ENCODE peak calls at places on chromosomes 7 and 10, in six cellular contexts. E is neural progenitor cell, R is MM.1S, G is mesenchymal stem cell, J is fibroblast of lung, B is HCT116. H is an unnamed sample.

GRCh38 chr7:135692055-135692454 is 29.7 kb downstream of the STMP1 start:
- DNase-seq in E (no peak), R (no peak), G (no peak), J (no peak), B (no peak), H (peak; percentile 57)

GRCh38 chr7:149293338-149293737 is 31.3 kb downstream of the ZNF783 start:
- DNase-seq in E (no peak), R (no peak), G (no peak), J (no peak), B (no peak), H (no peak)

GRCh38 chr7:151452680-151453325 is 12.9 kb upstream of the CRYGN start:
- DNase-seq in E (no peak), R (no peak), G (no peak), J (no peak), B (no peak), H (no peak)

GRCh38 chr7:9761224-9761623 is 1212.4 kb upstream of the PHF14 start:
- DNase-seq in E (no peak), R (no peak), G (no peak), J (no peak), B (no peak), H (no peak)

GRCh38 chr10:49596836-49597235 is 13.3 kb upstream of the SLC18A3 start:
- DNase-seq in E (no peak), R (no peak), G (no peak), J (no peak), B (no peak), H (no peak)

GRCh38 chr10:71213127-71213616 is 802 bp downstream of the UNC5B start:
- DNase-seq in E (peak; percentile 78), R (peak; percentile 71), G (peak; percentile 82), J (peak; percentile 79), B (peak; percentile 36), H (peak; percentile 88)

GRCh38 chr7:3861371-3861770 is 560.3 kb downstream of the SDK1 start:
- DNase-seq in E (no peak), R (no peak), G (peak; percentile 22), J (no peak), B (no peak), H (no peak)

GRCh38 chr7:117269417-117269816 is 53.4 kb downstream of the WNT2 start:
- DNase-seq in E (no peak), R (no peak), G (peak; percentile 95), J (peak; percentile 88), B (peak; percentile 19), H (peak; percentile 97)

GRCh38 chr10:119342017-119342734 is 134.8 kb downstream of the GRK5 start:
- DNase-seq in E (no peak), R (no peak), G (no peak), J (peak; percentile 66), B (no peak), H (peak; percentile 52)

DNA sequence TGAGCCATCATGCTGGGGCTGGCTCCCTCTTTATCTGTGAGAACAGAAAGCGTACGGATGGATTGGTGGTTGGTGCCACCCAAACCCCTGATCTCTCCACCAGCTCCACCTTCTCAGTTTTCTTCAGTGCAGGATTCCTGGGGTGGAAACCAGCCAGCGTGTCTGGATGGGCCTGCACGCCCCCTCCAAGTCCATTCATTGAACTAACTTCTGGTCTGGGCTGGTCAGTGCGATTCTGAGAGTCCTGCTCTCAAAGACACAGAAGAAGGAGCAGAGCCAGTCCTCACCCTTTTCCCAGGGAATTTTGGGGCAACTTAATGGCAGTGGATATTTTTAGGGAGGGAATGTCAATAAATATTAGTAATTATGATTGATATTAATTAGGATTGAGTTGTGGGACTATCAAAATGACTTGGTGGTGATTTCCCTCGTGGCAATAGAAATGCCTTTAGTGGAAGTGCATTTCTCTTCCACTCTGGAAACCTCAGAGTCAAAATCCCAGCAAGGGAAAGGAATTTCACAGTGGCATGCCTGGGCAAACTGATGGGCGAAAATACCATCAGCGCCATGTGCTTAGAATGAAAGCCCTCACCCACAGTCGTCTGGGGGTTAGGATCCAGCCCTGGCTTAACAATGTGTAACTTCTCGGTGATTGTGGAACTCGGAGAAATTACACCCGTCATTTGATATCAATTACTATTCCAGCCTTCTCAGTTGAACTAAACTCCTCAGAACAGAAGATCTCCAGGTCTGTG is 69.3 kb upstream of the EEPD1 start:
- DNase-seq in E (no peak), R (no peak), G (no peak), J (no peak), B (no peak), H (no peak)
- H2AFZ ChIP-seq in E (peak overlapping the region; percentile 89), R (no peak overlapping the region), G (no peak overlapping the region), J (no peak overlapping the region), B (peak overlapping the region; percentile 74), H (no peak overlapping the region)

DNA sequence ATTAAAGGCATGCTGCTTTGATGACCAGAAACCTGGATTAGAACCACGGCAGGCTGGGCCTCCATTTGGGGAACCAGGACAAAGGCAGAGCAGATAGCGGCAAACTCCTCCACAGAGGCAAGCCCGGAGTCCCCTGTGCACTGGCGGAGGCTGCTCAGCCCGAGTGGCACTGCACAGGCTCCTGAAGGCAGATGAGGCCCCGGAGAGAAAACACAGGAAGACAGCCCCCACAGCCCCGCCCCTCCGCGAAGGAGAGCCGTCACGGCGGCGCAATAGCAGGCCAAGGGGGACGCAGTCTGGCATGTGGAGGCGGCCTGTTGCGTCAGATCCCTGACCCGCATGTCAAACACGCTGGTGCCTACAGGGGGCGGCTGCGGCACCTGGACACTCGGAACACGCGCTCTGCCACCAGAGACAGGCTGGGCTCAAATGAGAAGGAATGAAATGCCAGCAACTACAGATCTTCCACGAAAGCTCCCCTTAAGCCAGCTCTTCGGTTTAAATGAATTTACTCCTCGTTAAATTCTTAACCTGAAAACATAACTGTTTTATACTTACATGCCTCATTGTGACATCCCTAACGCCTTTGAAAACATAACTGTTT is 128.5 kb downstream of the MAD1L1 start:
- DNase-seq in E (peak; percentile 89), R (no peak), G (peak; percentile 90), J (peak; percentile 93), B (peak; percentile 67), H (peak; percentile 96)
- H2AFZ ChIP-seq in E (no peak overlapping the region), R (no peak overlapping the region), G (no peak overlapping the region), J (no peak overlapping the region), B (no peak overlapping the region), H (peak overlapping the region; percentile 76)

GRCh38 chr7:34612671-34613070 is 45.3 kb upstream of the NPSR1 start:
- DNase-seq in E (peak; percentile 4), R (no peak), G (no peak), J (no peak), B (no peak), H (peak; percentile 10)
- H2AFZ ChIP-seq in E (no peak overlapping the region), R (no peak overlapping the region), G (no peak overlapping the region), J (no peak overlapping the region), B (no peak overlapping the region), H (no peak overlapping the region)

DNA sequence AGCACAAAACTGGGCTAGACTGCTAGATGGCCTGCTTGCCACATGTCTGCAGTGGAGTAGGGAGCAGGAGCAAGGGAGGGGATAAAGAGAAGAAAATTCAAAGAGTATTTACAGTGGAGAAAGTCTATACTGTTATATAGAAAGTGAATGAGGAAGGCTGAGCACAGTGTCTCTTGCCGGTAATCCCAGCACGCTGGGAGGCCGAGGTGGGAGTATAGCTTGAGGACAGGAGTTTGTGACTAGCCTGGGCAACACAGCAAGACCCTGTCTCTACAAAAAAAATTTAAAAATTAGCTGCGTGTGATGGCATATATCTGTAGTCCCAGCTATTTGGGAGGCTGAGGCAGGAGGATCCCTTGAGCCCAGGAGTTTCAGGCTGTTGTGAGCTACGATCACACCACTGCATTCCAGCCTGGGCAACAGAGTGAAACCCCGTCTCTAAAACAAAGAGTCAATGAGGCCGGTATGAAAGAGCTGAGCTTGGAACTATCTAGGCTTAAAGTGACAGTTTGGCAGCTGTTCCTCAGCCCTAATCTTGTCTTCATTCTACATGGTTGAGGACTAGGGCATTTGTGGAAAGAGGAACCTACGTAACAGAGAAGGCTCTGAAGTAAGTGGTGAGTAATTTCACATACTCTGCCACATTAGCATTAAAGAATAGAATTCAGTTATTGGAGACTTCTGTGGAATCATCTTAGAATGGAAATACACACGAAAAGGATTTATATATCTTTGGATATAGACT is 41.9 kb downstream of the CD36 start:
- DNase-seq in E (no peak), R (no peak), G (no peak), J (no peak), B (no peak), H (no peak)
- H2AFZ ChIP-seq in E (no peak overlapping the region), R (no peak overlapping the region), G (no peak overlapping the region), J (no peak overlapping the region), B (peak overlapping the region; percentile 77), H (no peak overlapping the region)